ENCODE peak calls at places on chromosomes 6 and 20, in ten cellular contexts. One of them, this sample, is unnamed.

GRCh38 chr20:23272176-23273029 is 78.2 kb upstream of the NXT1 start:
- DNase-seq in Peyer's patch: no peak
- DNase-seq in Right ventricle myocardium inferior: no peak
- DNase-seq in A172: no peak
- DNase-seq in ACHN: no peak
- DNase-seq in ascending aorta: no peak
- DNase-seq in neuronal stem cell: no peak
- DNase-seq in ovary: no peak
- DNase-seq in kidney glomerular epithelial cell: no peak
- DNase-seq in EL: no peak
- DNase-seq in this sample: no peak

GRCh38 chr6:108730556-108731228 is 117.5 kb upstream of the ARMC2 start:
- DNase-seq in ovary: no peak
- DNase-seq in EL: no peak
- DNase-seq in kidney glomerular epithelial cell: no peak
- DNase-seq in ascending aorta: no peak
- DNase-seq in Peyer's patch: peak
- DNase-seq in neuronal stem cell: no peak
- DNase-seq in A172: no peak
- DNase-seq in Right ventricle myocardium inferior: no peak
- DNase-seq in ACHN: no peak
- DNase-seq in this sample: no peak

GRCh38 chr20:51014797-51015722 is 7.8 kb downstream of the KCNG1 start:
- DNase-seq in ascending aorta: no peak
- DNase-seq in EL: peak
- DNase-seq in ACHN: peak
- DNase-seq in Peyer's patch: peak
- DNase-seq in ovary: no peak
- DNase-seq in Right ventricle myocardium inferior: no peak
- DNase-seq in kidney glomerular epithelial cell: peak
- DNase-seq in A172: peak
- DNase-seq in neuronal stem cell: peak
- DNase-seq in this sample: no peak

GRCh38 chr6:40719671-40720374 is 132.7 kb upstream of the LRFN2 start:
- DNase-seq in kidney glomerular epithelial cell: peak
- DNase-seq in A172: peak
- DNase-seq in ascending aorta: no peak
- DNase-seq in ACHN: peak
- DNase-seq in EL: peak
- DNase-seq in Peyer's patch: no peak
- DNase-seq in Right ventricle myocardium inferior: no peak
- DNase-seq in neuronal stem cell: no peak
- DNase-seq in ovary: peak
- DNase-seq in this sample: no peak

GRCh38 chr6:28335564-28336283 is at the start of gene ZSCAN31:
- DNase-seq in ascending aorta: peak
- DNase-seq in ovary: peak
- DNase-seq in Peyer's patch: peak
- DNase-seq in ACHN: peak
- DNase-seq in Right ventricle myocardium inferior: peak
- DNase-seq in EL: peak
- DNase-seq in neuronal stem cell: peak
- DNase-seq in kidney glomerular epithelial cell: peak
- DNase-seq in A172: peak
- DNase-seq in this sample: peak

GRCh38 chr6:157629220-157629619 is 193.8 kb upstream of the SNX9 start:
- DNase-seq in Peyer's patch: no peak
- DNase-seq in neuronal stem cell: no peak
- DNase-seq in ACHN: no peak
- DNase-seq in ovary: no peak
- DNase-seq in kidney glomerular epithelial cell: no peak
- DNase-seq in Right ventricle myocardium inferior: no peak
- DNase-seq in EL: no peak
- DNase-seq in ascending aorta: no peak
- DNase-seq in A172: no peak
- DNase-seq in this sample: no peak

GRCh38 chr6:149941583-149942460 is at the start of gene ULBP2:
- DNase-seq in A172: peak
- DNase-seq in EL: peak
- DNase-seq in Right ventricle myocardium inferior: peak
- DNase-seq in kidney glomerular epithelial cell: peak
- DNase-seq in ACHN: peak
- DNase-seq in neuronal stem cell: peak
- DNase-seq in ascending aorta: peak
- DNase-seq in ovary: peak
- DNase-seq in Peyer's patch: peak
- DNase-seq in this sample: peak

GRCh38 chr6:157298325-157298724 is 25.0 kb downstream of the TMEM242 start:
- DNase-seq in A172: no peak
- DNase-seq in neuronal stem cell: no peak
- DNase-seq in ovary: no peak
- DNase-seq in Peyer's patch: no peak
- DNase-seq in ascending aorta: no peak
- DNase-seq in ACHN: no peak
- DNase-seq in kidney glomerular epithelial cell: no peak
- DNase-seq in EL: no peak
- DNase-seq in Right ventricle myocardium inferior: no peak
- DNase-seq in this sample: no peak

GRCh38 chr6:43938178-43939101 is 168.4 kb downstream of the VEGFA start:
- DNase-seq in Peyer's patch: peak
- DNase-seq in neuronal stem cell: no peak
- DNase-seq in Right ventricle myocardium inferior: no peak
- DNase-seq in A172: no peak
- DNase-seq in ovary: no peak
- DNase-seq in kidney glomerular epithelial cell: no peak
- DNase-seq in ACHN: no peak
- DNase-seq in ascending aorta: no peak
- DNase-seq in EL: no peak
- DNase-seq in this sample: no peak

GRCh38 chr6:71410164-71410566 is 121.6 kb downstream of the OGFRL1 start:
- DNase-seq in A172: peak
- DNase-seq in neuronal stem cell: no peak
- DNase-seq in Peyer's patch: no peak
- DNase-seq in ovary: no peak
- DNase-seq in ascending aorta: no peak
- DNase-seq in EL: no peak
- DNase-seq in kidney glomerular epithelial cell: peak
- DNase-seq in Right ventricle myocardium inferior: no peak
- DNase-seq in ACHN: peak
- DNase-seq in this sample: no peak

This sample was measured in putamen.